ENCODE peak calls at places on chromosomes 11 and 22, in eight cellular contexts. V is esophagus muscularis mucosa, M is suprapubic skin, T is upper lobe of left lung, X is HCT116, G is stomach, L is sigmoid colon, B is GM23338. O is an unnamed sample.

GRCh38 chr11:35265755-35266454 is 126.9 kb downstream of the CD44 start:
- DNase-seq in B (no peak), T (no peak), X (no peak), L (no peak), G (no peak), M (no peak), V (no peak), O (no peak)

GRCh38 chr11:48141475-48142100 is 75.0 kb upstream of the OR4B1 start:
- DNase-seq in X (no peak), T (no peak), B (no peak), L (no peak), V (no peak), G (no peak), M (no peak), O (no peak)

GRCh38 chr22:17436981-17437410 is 67.7 kb downstream of the CECR2 start:
- DNase-seq in G (no peak), V (no peak), L (no peak), M (no peak), T (no peak), X (no peak), B (peak; percentile 69), O (no peak)

GRCh38 chr11:132111781-132112380 is 741.5 kb downstream of the NTM start:
- DNase-seq in G (no peak), V (no peak), M (no peak), B (no peak), T (no peak), X (no peak), L (no peak), O (no peak)

GRCh38 chr11:63602296-63602695 is 11.9 kb downstream of the PLAAT3 start:
- DNase-seq in X (no peak), M (no peak), V (peak; percentile 75), L (no peak), B (no peak), T (no peak), G (no peak), O (no peak)

GRCh38 chr22:50581950-50582561 is 593 bp downstream of the CHKB start:
- DNase-seq in X (no peak), L (peak; percentile 77), V (no peak), G (no peak), B (no peak), T (no peak), M (no peak), O (no peak)

GRCh38 chr22:45678961-45679912 is 7.6 kb downstream of the ATXN10 start:
- DNase-seq in B (no peak), G (no peak), T (no peak), L (no peak), M (no peak), X (no peak), V (no peak), O (no peak)

GRCh38 chr11:119378851-119379465 is 2.5 kb downstream of the USP2 start:
- DNase-seq in M (no peak), T (peak; percentile 15), L (no peak), G (no peak), V (no peak), B (peak; percentile 43), X (no peak), O (no peak)

GRCh38 chr11:6022954-6023353 is 7.6 kb downstream of the OR56A1 start:
- DNase-seq in G (no peak), X (peak; percentile 33), L (no peak), M (no peak), B (peak; percentile 79), T (no peak), V (no peak), O (no peak)

GRCh38 chr11:130648601-130649000 is 200.2 kb downstream of the ADAMTS15 start:
- DNase-seq in B (no peak), T (no peak), G (no peak), M (no peak), X (no peak), V (peak; percentile 89), L (peak; percentile 85), O (no peak)

GRCh38 chr11:34846467-34846866 is 69.7 kb downstream of the APIP start:
- DNase-seq in M (no peak), V (no peak), B (no peak), X (no peak), L (no peak), G (no peak), T (no peak), O (no peak)

GRCh38 chr11:3860360-3860759 is 4.9 kb downstream of the STIM1 start:
- DNase-seq in G (no peak), X (no peak), V (no peak), T (no peak), M (no peak), L (no peak), B (no peak), O (no peak)

GRCh38 chr11:73995731-73996130 is 13.1 kb upstream of the UCP2 start:
- DNase-seq in V (no peak), G (no peak), L (no peak), T (no peak), B (no peak), X (no peak), M (no peak), O (no peak)

GRCh38 chr11:130738618-130739017 is 177.7 kb downstream of the SNX19 start:
- DNase-seq in L (no peak), X (no peak), T (no peak), V (no peak), G (no peak), M (no peak), B (no peak), O (no peak)

GRCh38 chr22:39148727-39149535 is 3.5 kb downstream of the CBX7 start:
- DNase-seq in B (peak; percentile 83), G (peak; percentile 47), M (no peak), X (no peak), V (no peak), T (peak; percentile 56), L (peak; percentile 88), O (no peak)

GRCh38 chr22:29704528-29705285 is 15.1 kb upstream of the CABP7 start:
- DNase-seq in T (no peak), M (no peak), V (no peak), B (no peak), X (no peak), L (peak; percentile 67), G (peak; percentile 46), O (no peak)

GRCh38 chr22:29710193-29710592 is 9.6 kb upstream of the CABP7 start:
- DNase-seq in L (no peak), X (no peak), G (no peak), M (no peak), B (no peak), V (no peak), T (no peak), O (no peak)

GRCh38 chr22:44091021-44091721 is 67.1 kb downstream of the PARVB start:
- DNase-seq in L (peak; percentile 62), G (no peak), B (peak; percentile 54), V (no peak), X (peak; percentile 6), T (no peak), M (no peak), O (no peak)

GRCh38 chr22:31230871-31231621 is 18.9 kb downstream of the LIMK2 start:
- DNase-seq in V (no peak), B (peak; percentile 23), M (no peak), T (peak; percentile 76), X (no peak), G (peak; percentile 68), L (no peak), O (no peak)

GRCh38 chr11:103070142-103070541 is 21.8 kb downstream of the DCUN1D5 start:
- DNase-seq in L (no peak), B (no peak), X (no peak), G (no peak), V (no peak), M (no peak), T (no peak), O (no peak)
- TF ChIP-seq POLR2AphosphoS5 in L (no peak), B (no peak), X (no peak), G (no peak), V (no peak), M (no peak), T (no peak), O (no peak)

DNA sequence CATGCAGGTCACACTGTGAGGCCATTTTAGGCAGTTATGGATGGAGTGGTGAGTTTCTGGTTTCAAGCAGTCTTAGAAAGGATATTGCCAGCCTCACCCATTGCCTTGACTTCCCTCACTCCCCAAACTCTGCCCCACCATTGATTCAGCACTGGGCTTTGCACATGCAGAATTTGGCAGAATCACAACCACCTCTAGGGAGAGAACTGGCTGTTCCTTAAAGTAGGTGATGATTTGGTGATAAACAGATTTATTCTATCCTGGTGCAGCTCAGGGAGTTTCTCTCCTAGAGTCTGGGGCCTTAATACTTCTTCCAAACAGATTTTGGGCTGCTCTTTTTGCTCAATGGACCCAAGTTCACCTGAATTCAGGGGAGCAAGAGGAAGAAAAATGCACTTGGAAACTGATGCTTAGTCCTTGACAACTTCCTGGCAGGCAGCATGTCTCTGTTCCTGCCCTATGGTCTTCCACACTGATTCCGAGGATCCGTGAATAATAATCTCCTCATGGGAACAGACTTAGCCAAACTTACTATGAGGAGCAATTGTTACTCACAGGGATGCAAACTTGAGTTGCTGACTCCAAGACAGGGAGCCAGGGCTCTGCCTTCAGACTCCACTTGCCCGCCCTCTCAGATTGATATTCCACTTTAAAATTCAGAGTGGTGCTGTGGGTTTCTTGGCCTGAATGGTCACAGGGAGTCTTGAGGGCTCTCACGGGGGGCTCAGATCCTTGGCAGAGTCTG is 129.7 kb upstream of the PARVA start:
- DNase-seq in L (no peak), T (no peak), B (no peak), V (no peak), G (no peak), X (no peak), M (no peak), O (no peak)
- TF ChIP-seq POLR2AphosphoS5 in L (no peak), T (no peak), B (no peak), V (no peak), G (no peak), X (no peak), M (no peak), O (no peak)

DNA sequence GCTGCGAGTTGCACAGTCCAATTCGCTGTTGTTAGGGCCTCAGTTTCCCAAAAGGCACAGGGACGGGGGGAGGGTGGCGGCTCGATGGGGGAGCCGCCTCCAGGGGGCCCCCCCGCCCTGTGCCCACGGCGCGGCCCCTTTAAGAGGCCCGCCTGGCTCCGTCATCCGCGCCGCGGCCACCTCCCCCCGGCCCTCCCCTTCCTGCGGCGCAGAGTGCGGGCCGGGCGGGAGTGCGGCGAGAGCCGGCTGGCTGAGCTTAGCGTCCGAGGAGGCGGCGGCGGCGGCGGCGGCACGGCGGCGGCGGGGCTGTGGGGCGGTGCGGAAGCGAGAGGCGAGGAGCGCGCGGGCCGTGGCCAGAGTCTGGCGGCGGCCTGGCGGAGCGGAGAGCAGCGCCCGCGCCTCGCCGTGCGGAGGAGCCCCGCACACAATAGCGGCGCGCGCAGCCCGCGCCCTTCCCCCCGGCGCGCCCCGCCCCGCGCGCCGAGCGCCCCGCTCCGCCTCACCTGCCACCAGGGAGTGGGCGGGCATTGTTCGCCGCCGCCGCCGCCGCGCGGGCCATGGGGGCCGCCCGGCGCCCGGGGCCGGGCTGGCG is at the start of gene BCR:
- DNase-seq in B (peak; percentile 78), X (peak; percentile 34), V (no peak), G (peak; percentile 83), L (peak; percentile 89), M (no peak), T (peak; percentile 78), O (no peak)
- TF ChIP-seq POLR2AphosphoS5 in B (peak; percentile 32), X (peak; percentile 32), V (peak; percentile 66), G (peak; percentile 75), L (peak; percentile 84), M (no peak), T (peak; percentile 77), O (no peak)

DNA sequence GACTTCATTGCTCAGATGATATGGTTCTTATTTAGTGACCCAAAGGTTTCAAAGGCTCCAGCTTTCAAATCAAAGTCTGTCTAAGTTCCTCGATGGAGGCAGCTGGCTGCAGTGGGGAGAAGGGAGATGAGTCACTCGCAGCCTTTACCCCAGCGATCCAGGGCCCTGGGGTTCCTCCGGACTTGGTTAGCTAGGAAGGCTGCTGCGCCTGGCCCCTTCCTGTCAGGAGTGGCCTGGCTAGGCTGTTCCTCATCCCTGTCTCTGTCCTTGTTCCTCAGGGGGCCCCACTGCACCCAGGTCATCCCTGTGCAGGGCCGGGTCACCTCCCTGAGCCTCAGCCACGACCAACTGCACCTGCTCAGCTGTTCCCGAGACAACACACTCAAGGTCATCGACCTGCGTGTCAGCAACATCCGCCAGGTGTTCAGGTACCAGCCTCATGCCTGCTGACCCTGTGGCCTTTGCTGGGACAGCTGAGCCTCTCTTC is 13.9 kb downstream of the ATG16L2 start:
- DNase-seq in X (no peak), T (peak; percentile 61), V (no peak), G (no peak), M (peak; percentile 78), L (no peak), B (no peak), O (no peak)
- TF ChIP-seq POLR2AphosphoS5 in X (no peak), T (no peak), V (no peak), G (no peak), M (no peak), L (no peak), B (no peak), O (no peak)

O was measured in SK-N-MC.